ENCODE peak calls at places on chromosomes 13 and 19, in six cellular contexts. Z is NK-92 treated with Interleukin-12 subunit alpha and Interleukin-12 subunit beta, amount 100 ng/mL, for 24 hours; M is mucosa of descending colon; J is spleen; K is DMS53; E is heart right ventricle. C is an unnamed sample.

GRCh38 chr13:48656621-48657020 is 2.9 kb downstream of the CYSLTR2 start:
- DNase-seq in Z (no peak), M (no peak), J (no peak), K (no peak), E (no peak), C (no peak)

GRCh38 chr13:60990032-60990733 is 425.5 kb downstream of the PCDH20 start:
- DNase-seq in Z (no peak), M (peak), J (no peak), K (peak), E (no peak), C (no peak)

GRCh38 chr13:41452462-41452861 is 4.9 kb upstream of the RGCC start:
- DNase-seq in Z (no peak), M (no peak), J (no peak), K (no peak), E (no peak), C (no peak)

GRCh38 chr19:57570707-57571106 is 8.0 kb downstream of the ZNF416 start:
- DNase-seq in Z (no peak), M (no peak), J (no peak), K (no peak), E (no peak), C (no peak)

GRCh38 chr19:28444371-28444770 is 768.6 kb downstream of the UQCRFS1 start:
- DNase-seq in Z (no peak), M (no peak), J (no peak), K (no peak), E (no peak), C (no peak)

GRCh38 chr13:83992566-83993358 is 110.5 kb upstream of the SLITRK1 start:
- DNase-seq in Z (no peak), M (no peak), J (no peak), K (no peak), E (no peak), C (no peak)

GRCh38 chr19:38569368-38569983 is 48.3 kb downstream of the MAP4K1 start:
- DNase-seq in Z (no peak), M (no peak), J (no peak), K (peak), E (no peak), C (no peak)

GRCh38 chr19:13103961-13104847 is 1.5 kb upstream of the LYL1 start:
- DNase-seq in Z (no peak), M (peak), J (peak), K (peak), E (peak), C (peak)

GRCh38 chr19:28867978-28868377 is 345.0 kb downstream of the UQCRFS1 start:
- DNase-seq in Z (no peak), M (no peak), J (no peak), K (no peak), E (no peak), C (no peak)

GRCh38 chr19:57642396-57643046 is 9.6 kb downstream of the ZNF211 start:
- DNase-seq in Z (no peak), M (no peak), J (no peak), K (peak), E (no peak), C (no peak)

GRCh38 chr19:24033308-24033961 is 53.6 kb upstream of the ZNF254 start:
- DNase-seq in Z (no peak), M (peak), J (peak), K (peak), E (peak), C (peak)

GRCh38 chr13:112783135-112783945 is 93.5 kb downstream of the ATP11A start:
- DNase-seq in Z (no peak), M (no peak), J (no peak), K (no peak), E (no peak), C (no peak)

GRCh38 chr13:72405441-72405840 is 322.0 kb downstream of the MZT1 start:
- DNase-seq in Z (no peak), M (no peak), J (no peak), K (no peak), E (no peak), C (no peak)

GRCh38 chr13:109746364-109746763 is 40.0 kb downstream of the IRS2 start:
- DNase-seq in Z (no peak), M (no peak), J (no peak), K (no peak), E (no peak), C (no peak)

GRCh38 chr19:41175825-41176734 is 16.9 kb upstream of the CYP2S1 start:
- DNase-seq in Z (no peak), M (peak), J (no peak), K (peak), E (no peak), C (no peak)

GRCh38 chr13:36666482-36667264 is 7.1 kb upstream of the SERTM1 start:
- DNase-seq in Z (no peak), M (no peak), J (no peak), K (peak), E (no peak), C (no peak)

GRCh38 chr13:74217816-74218215 is 83.6 kb upstream of the KLF12 start:
- DNase-seq in Z (no peak), M (no peak), J (no peak), K (no peak), E (no peak), C (no peak)

GRCh38 chr13:18960637-18961227 is 220.9 kb downstream of the TUBA3C start:
- DNase-seq in Z (no peak), M (no peak), J (no peak), K (no peak), E (no peak), C (no peak)

GRCh38 chr13:112060899-112061366 is 6.0 kb upstream of the SOX1 start:
- DNase-seq in Z (no peak), M (no peak), J (no peak), K (no peak), E (no peak), C (no peak)

GRCh38 chr19:4012092-4012974 is 4.8 kb downstream of the PIAS4 start:
- DNase-seq in Z (no peak), M (peak), J (no peak), K (peak), E (no peak), C (no peak)

GRCh38 chr19:33508941-33509614 is 12.5 kb downstream of the PEPD start:
- DNase-seq in Z (no peak), M (no peak), J (no peak), K (no peak), E (no peak), C (no peak)

GRCh38 chr19:1561236-1561842 is 6.8 kb downstream of the MEX3D start:
- DNase-seq in Z (no peak), M (no peak), J (no peak), K (no peak), E (no peak), C (no peak)

GRCh38 chr19:41945135-41945766 is 13.9 kb downstream of the RABAC1 start:
- DNase-seq in Z (peak), M (peak), J (peak), K (no peak), E (no peak), C (peak)

GRCh38 chr19:15015946-15016542 is 33.2 kb upstream of the CASP14 start:
- DNase-seq in Z (no peak), M (peak), J (no peak), K (peak), E (no peak), C (no peak)

GRCh38 chr13:63501702-63502101 is 2086.1 kb upstream of the PCDH20 start:
- DNase-seq in Z (no peak), M (no peak), J (no peak), K (no peak), E (no peak), C (no peak)

C was measured in T-helper 1 cell.